ENCODE peak calls at places on chromosomes 11 and 22, in five cellular contexts. C is right cardiac atrium, N is psoas muscle, Y is spleen, A is tibial nerve. Q is an unnamed sample. For H3K27me3, the result is how much of the 10 kb centered on the place peaks cover.

GRCh38 chr11:792535-792821 is 2.6 kb upstream of the CEND1 start:
- DNase-seq in N (no peak), C (no peak), A (no peak), Y (no peak), Q (no peak)

GRCh38 chr11:101470881-101471535 is 112.8 kb downstream of the TRPC6 start:
- DNase-seq in N (no peak), A (no peak), Y (no peak), C (no peak), Q (no peak)

GRCh38 chr22:29661355-29661754 is 57.9 kb downstream of the NF2 start:
- DNase-seq in C (no peak), Y (no peak), A (no peak), N (no peak), Q (no peak)

GRCh38 chr11:11697796-11698195 is 76.0 kb upstream of the GALNT18 start:
- DNase-seq in N (no peak), A (no peak), Y (no peak), C (no peak), Q (no peak)

GRCh38 chr11:72069200-72069599 is 11.1 kb downstream of the NUMA1 start:
- DNase-seq in N (no peak), A (no peak), Y (no peak), C (no peak), Q (no peak)

GRCh38 chr11:44307340-44308099 is 2.4 kb downstream of the ALX4 start:
- DNase-seq in A (no peak), C (no peak), N (no peak), Y (no peak), Q (no peak)

GRCh38 chr22:37742374-37743092 is 45.7 kb downstream of the TRIOBP start:
- DNase-seq in N (peak), Y (no peak), C (peak), A (peak), Q (no peak)

GRCh38 chr22:49404576-49405199 is 423.0 kb downstream of the BRD1 start:
- DNase-seq in Y (peak), A (peak), C (no peak), N (no peak), Q (no peak)

GRCh38 chr11:96061730-96062524 is 138.0 kb upstream of the MTMR2 start:
- DNase-seq in A (no peak), C (no peak), Y (no peak), N (no peak), Q (no peak)

GRCh38 chr11:43270468-43270867 is 41.3 kb upstream of the API5 start:
- DNase-seq in Y (no peak), N (no peak), C (no peak), A (no peak), Q (no peak)

GRCh38 chr22:44546686-44547310 is 48.8 kb upstream of the RTL6 start:
- DNase-seq in C (no peak), N (no peak), A (no peak), Y (no peak), Q (no peak)

GRCh38 chr11:75813126-75813525 is 1.9 kb upstream of the UVRAG start:
- DNase-seq in Y (no peak), C (no peak), A (no peak), N (no peak), Q (no peak)

GRCh38 chr22:19525666-19526065 is 1.5 kb upstream of the CLDN5 start:
- DNase-seq in A (no peak), Y (peak), N (no peak), C (no peak), Q (no peak)

GRCh38 chr11:120305286-120305685 is 19.8 kb upstream of the TLCD5 start:
- DNase-seq in A (no peak), Y (no peak), N (no peak), C (no peak), Q (no peak)

GRCh38 chr11:102438311-102439062 is 14.1 kb downstream of the TMEM123 start:
- DNase-seq in Y (no peak), N (no peak), C (no peak), A (no peak), Q (no peak)

GRCh38 chr11:2138436-2139117 is 612 bp downstream of the IGF2 start:
- DNase-seq in C (peak), A (no peak), N (peak), Y (no peak), Q (no peak)

GRCh38 chr11:123523539-123523938 is 93.5 kb downstream of the GRAMD1B start:
- DNase-seq in C (no peak), A (no peak), N (no peak), Y (no peak), Q (no peak)

GRCh38 chr11:104200688-104201087 is 36.7 kb upstream of the PDGFD start:
- DNase-seq in Y (no peak), N (no peak), A (no peak), C (no peak), Q (no peak)

GRCh38 chr11:62644220-62644619 is 2.2 kb downstream of the GANAB start:
- DNase-seq in Y (no peak), C (no peak), A (no peak), N (no peak), Q (no peak)

GRCh38 chr11:128563942-128564641 is 23.3 kb downstream of the ETS1 start:
- DNase-seq in C (no peak), N (no peak), A (no peak), Y (peak), Q (no peak)

GRCh38 chr11:3035333-3035732 is 21.9 kb downstream of the CARS1 start:
- DNase-seq in Y (no peak), C (no peak), A (no peak), N (no peak), Q (no peak)

GRCh38 chr11:111455291-111456085 is 56.7 kb downstream of the BTG4 start:
- DNase-seq in Y (no peak), C (peak), N (no peak), A (no peak), Q (no peak)

GRCh38 chr11:61429346-61429690 is 457 bp downstream of the CPSF7 start:
- DNase-seq in Y (peak), C (peak), A (peak), N (peak), Q (no peak)

GRCh38 chr22:36853407-36854099 is 7.3 kb upstream of the NCF4 start:
- DNase-seq in C (peak), Y (peak), A (peak), N (peak), Q (peak)

GRCh38 chr11:121467965-121468364 is 15.2 kb upstream of the SORL1-AS1 start:
- DNase-seq in Y (no peak), A (no peak), C (no peak), N (no peak), Q (peak)

GRCh38 chr11:7656704-7657103 is 16.6 kb downstream of the CYB5R2 start:
- DNase-seq in N (no peak), Y (peak), C (peak), A (no peak), Q (no peak)

GRCh38 chr22:37126383-37126782 is 16.9 kb upstream of the TMPRSS6 start:
- DNase-seq in C (no peak), Y (no peak), N (no peak), A (no peak), Q (no peak)

GRCh38 chr11:112613051-112613972 is 347.9 kb upstream of the NCAM1 start:
- DNase-seq in A (no peak), Y (no peak), N (no peak), C (no peak), Q (no peak)

GRCh38 chr11:20351151-20351550 is 12.4 kb upstream of the HTATIP2 start:
- DNase-seq in Y (no peak), N (no peak), C (no peak), A (no peak), Q (no peak)

GRCh38 chr11:62806611-62807121 is 1.4 kb upstream of the NXF1 start:
- DNase-seq in A (peak), C (no peak), N (peak), Y (no peak), Q (no peak)

GRCh38 chr22:20305894-20306645 is 13.8 kb downstream of the DGCR6L start:
- DNase-seq in Y (peak), A (no peak), C (no peak), N (no peak), Q (no peak)

GRCh38 chr22:39146256-39147101 is 6.0 kb downstream of the CBX7 start:
- DNase-seq in Y (peak), C (no peak), A (no peak), N (no peak), Q (no peak)

GRCh38 chr22:31122532-31123291 is at the start of gene INPP5J:
- DNase-seq in C (peak), A (no peak), Y (peak), N (peak), Q (peak)

GRCh38 chr22:28560005-28560742 is 119.5 kb downstream of the TTC28 start:
- DNase-seq in A (no peak), C (no peak), N (no peak), Y (no peak), Q (no peak)

GRCh38 chr11:8917157-8917820 is 6.3 kb downstream of the AKIP1 start:
- DNase-seq in C (no peak), Y (no peak), A (peak), N (peak), Q (peak)

GRCh38 chr11:70661763-70662501 is 263.6 kb downstream of the CTTN start:
- DNase-seq in A (no peak), N (no peak), C (no peak), Y (no peak), Q (no peak)
- H3K27ac ChIP-seq in A (no peak), N (no peak), C (no peak), Y (no peak), Q (no peak)

GRCh38 chr11:57475191-57475590 is 14.9 kb downstream of the RTN4RL2 start:
- DNase-seq in A (no peak), N (no peak), C (no peak), Y (no peak), Q (no peak)

GRCh38 chr11:57474751-57475115 is 14.4 kb downstream of the RTN4RL2 start:
- DNase-seq in C (no peak), N (no peak), A (no peak), Y (no peak), Q (no peak)

GRCh38 chr11:57476883-57477506 is 16.7 kb downstream of the RTN4RL2 start:
- DNase-seq in A (no peak), C (peak), Y (peak), N (peak), Q (no peak)

GRCh38 chr11:57476223-57476882 is 16.0 kb downstream of the RTN4RL2 start:
- DNase-seq in C (peak), A (no peak), Y (peak), N (peak), Q (no peak)

DNA sequence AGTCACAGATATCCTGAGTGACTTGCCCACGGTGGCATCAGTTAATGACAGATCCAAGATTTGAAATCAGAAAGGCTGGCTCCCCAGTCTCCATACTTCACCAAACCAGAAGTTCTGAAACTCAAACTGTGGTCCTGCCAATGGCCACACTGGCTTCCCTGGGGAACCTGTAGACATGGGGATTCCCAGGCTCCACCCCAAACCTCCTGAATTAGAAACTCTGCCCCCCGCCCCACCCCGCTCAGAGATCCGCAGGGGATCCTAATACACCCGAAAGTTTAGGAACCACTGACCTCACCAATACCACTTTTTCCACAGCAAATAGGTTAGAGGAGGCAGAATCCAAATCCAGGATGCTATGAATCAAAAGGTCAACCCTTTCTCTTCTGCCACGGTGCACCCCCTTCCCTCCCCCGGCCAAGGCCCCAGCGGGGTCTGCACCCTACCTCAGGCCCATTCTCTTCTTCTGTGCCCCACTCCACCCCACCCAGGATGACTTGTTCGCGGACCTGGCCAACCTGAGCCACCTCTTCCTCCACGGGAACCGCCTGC is 15.4 kb downstream of the RTN4RL2 start:
- DNase-seq in Y (no peak), C (no peak), N (no peak), A (no peak), Q (no peak)
- H3K4me3 ChIP-seq in Y (peak), C (peak), N (peak), A (peak), Q (no peak)

DNA sequence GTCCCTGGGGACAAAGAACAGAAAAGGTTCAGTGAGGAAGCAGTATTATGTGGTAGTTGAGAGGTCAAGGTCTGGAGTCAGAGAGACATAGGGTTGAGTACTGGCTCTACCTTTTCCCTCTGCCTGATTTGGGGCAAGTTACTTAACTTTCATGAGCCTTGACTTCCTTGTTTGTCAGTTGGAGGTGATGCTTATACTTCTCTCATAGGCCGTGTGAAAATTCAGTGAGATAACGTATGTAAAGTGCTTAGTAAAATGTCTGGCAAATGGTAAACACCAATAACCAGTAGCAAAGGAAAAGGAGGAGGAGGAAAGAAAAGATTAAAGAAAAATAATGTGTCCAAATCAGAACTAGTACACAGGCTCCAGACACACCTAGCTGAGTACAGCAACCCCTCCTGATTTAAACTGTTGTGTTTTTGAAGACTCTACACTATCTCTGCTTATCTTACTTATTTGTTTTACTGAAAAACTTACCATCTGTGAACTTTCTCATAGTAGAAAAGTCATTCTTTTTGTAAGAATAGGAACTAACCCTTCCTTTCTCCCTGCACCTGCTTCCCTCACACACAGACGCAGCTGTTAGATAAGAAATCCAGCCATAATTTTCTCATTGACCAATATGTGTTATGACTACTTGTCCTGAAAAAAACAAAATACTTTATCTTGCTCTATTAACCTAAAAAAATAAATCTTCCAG is 126.9 kb downstream of the CD44 start:
- DNase-seq in N (no peak), Y (no peak), C (no peak), A (no peak), Q (no peak)
- H3K27me3 ChIP-seq in N (under half), Y (under half), C (under half), A (under half), Q (under half)

DNA sequence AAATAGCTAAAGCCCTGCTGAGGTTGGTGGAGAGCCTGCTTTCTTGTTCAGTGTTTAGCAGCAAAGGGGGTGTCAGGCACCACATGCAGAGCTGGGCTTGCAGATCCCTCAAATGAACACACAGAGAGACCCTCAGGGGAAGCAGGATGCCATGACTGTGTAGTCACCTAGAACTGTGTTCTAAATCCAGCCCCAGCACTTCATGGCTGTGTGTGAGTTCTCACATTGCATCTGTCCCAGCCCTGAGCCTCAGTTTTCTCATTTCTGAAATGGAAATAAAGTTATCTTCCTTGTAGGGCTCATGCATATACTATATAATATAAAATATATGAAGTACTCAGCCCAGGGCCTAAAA is 47.1 kb downstream of the CWC15 start:
- DNase-seq in N (no peak), C (no peak), A (no peak), Y (no peak), Q (no peak)
- H3K27ac ChIP-seq in N (peak), C (peak), A (peak), Y (peak), Q (peak)

GRCh38 chr22:23244690-23245044 is 64.4 kb downstream of the BCR start:
- DNase-seq in C (peak), A (no peak), N (no peak), Y (no peak), Q (no peak)

GRCh38 chr22:23243859-23244689 is 63.8 kb downstream of the BCR start:
- DNase-seq in C (peak), A (no peak), N (no peak), Y (no peak), Q (no peak)

GRCh38 chr22:23241562-23242472 is 61.5 kb downstream of the BCR start:
- DNase-seq in N (no peak), A (no peak), Y (no peak), C (peak), Q (no peak)

GRCh38 chr22:23242473-23243001 is 62.2 kb downstream of the BCR start:
- DNase-seq in N (no peak), C (peak), A (no peak), Y (no peak), Q (no peak)

DNA sequence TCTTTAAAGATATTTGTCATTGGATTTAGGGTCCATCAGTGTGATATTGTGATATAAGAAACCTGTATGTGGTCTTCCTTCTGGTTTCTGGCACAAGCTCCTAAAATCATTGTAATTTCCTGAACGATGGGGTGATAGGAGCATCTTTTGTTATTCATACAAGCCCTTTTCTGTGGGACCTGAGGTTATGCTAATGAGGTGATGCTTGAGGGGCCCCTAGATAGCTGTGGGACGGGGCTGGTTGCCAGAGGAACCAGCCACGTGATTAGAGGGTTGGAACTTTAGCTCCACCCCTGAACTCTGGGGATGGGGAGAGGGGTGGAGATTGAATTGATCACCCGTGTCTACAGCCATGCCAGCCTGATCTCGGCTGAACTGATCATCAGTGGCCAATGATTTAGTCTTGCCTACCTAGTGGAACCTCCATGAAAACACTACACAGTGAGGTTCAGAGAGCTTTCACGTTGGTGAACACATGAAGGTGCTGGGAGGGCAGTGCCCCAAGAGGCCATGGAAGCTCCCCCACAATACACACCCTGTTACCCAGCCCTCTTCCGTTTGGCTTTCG is 62.8 kb downstream of the BCR start:
- DNase-seq in Y (no peak), A (no peak), N (no peak), C (peak), Q (no peak)
- H3K4me3 ChIP-seq in Y (no peak), A (no peak), N (no peak), C (no peak), Q (no peak)

GRCh38 chr11:64535811-64536210 is 55.2 kb upstream of the SLC22A12 start:
- DNase-seq in C (no peak), A (no peak), Y (peak), N (no peak), Q (no peak)
- H3K27me3 ChIP-seq in C (under half), A (under half), Y (under half), N (under half), Q (under half)

DNA sequence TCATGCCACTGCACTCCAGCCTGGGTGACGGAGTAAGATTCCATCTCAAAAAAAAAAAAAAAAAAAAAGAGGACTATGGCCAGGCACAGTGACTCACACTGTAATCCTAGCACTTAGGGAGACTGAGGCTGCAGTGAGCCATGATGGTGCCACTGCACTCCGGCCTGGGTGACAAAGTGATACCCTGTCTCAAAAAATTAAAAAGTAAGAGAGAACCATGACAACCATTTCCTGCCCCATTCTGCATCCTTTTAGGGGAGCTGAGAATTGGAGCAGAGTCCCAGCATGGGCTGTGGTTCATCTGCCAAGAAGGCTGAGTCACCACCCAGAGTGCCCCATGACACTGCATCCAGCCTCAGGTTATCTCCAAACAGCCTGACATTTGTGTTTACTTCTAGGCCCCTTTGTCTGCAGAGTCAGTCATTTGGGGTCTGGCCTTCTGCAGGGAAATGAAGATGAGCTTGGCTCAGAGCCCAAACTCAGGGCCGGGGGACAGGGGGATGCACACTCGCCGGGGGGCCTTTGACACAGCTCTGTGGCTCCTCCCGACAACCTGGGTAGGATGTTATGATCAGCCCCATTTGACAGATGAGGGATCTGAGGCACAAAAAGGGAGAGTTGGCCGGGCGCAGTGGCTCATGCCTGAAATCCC is 4.7 kb downstream of the CSDC2 start:
- DNase-seq in C (no peak), Y (no peak), N (peak), A (no peak), Q (no peak)
- H3K27ac ChIP-seq in C (peak), Y (no peak), N (peak), A (peak), Q (peak)

GRCh38 chr11:117200813-117201515 is 1.8 kb downstream of the TAGLN start:
- DNase-seq in A (no peak), Y (no peak), C (peak), N (no peak), Q (no peak)
- H3K4me3 ChIP-seq in A (peak), Y (peak), C (peak), N (peak), Q (peak)

Q was measured in lung.